ENCODE peak calls at places on chromosomes 16 and 17, in six cellular contexts. Z is dorsolateral prefrontal cortex, S is cardiac fibroblast, I is thoracic aorta, C is brain microvascular endothelial cell, W is cardiac muscle cell. G is an unnamed sample.

GRCh38 chr17:34071891-34072420 is 183.1 kb upstream of the CCL2 start:
- DNase-seq in I (no peak), C (no peak), S (no peak), Z (no peak), W (no peak), G (no peak)

GRCh38 chr17:43908111-43908721 is 880 bp upstream of the MPP2 start:
- DNase-seq in I (peak; percentile 40), Z (peak; percentile 90), C (peak; percentile 51), W (peak; percentile 78), S (peak; percentile 75), G (peak; percentile 83)

GRCh38 chr16:81237282-81237681 is 1.2 kb upstream of the BCO1 start:
- DNase-seq in S (no peak), W (no peak), I (no peak), C (no peak), Z (peak; percentile 19), G (peak; percentile 18)

GRCh38 chr16:1366712-1367299 is 15.1 kb downstream of the GNPTG start:
- DNase-seq in C (no peak), S (no peak), Z (no peak), W (no peak), I (no peak), G (no peak)

GRCh38 chr16:47787695-47788094 is 326.6 kb downstream of the PHKB start:
- DNase-seq in Z (no peak), S (peak; percentile 16), W (peak; percentile 73), I (no peak), C (peak; percentile 14), G (peak; percentile 17)

GRCh38 chr17:42980274-42980765 is at the start of gene RUNDC1:
- DNase-seq in Z (peak; percentile 88), I (peak; percentile 78), W (peak; percentile 95), C (peak; percentile 82), S (peak; percentile 89), G (peak; percentile 71)

GRCh38 chr16:79627092-79627491 is 26.6 kb upstream of the MAF start:
- DNase-seq in I (no peak), Z (no peak), C (no peak), S (no peak), W (no peak), G (no peak)

GRCh38 chr17:16422416-16422815 is 7.0 kb downstream of the TRPV2 start:
- DNase-seq in I (no peak), C (no peak), W (no peak), Z (no peak), S (no peak), G (no peak)

GRCh38 chr17:36847293-36847645 is 90.0 kb upstream of the LHX1 start:
- DNase-seq in S (no peak), Z (no peak), W (no peak), I (no peak), C (no peak), G (no peak)

GRCh38 chr16:49280861-49281331 is 742 bp downstream of the CBLN1 start:
- DNase-seq in Z (no peak), C (no peak), W (no peak), S (no peak), I (no peak), G (no peak)

GRCh38 chr17:80363518-80364090 is 51.4 kb upstream of the ENDOV start:
- DNase-seq in S (no peak), Z (no peak), I (no peak), C (no peak), W (no peak), G (no peak)

GRCh38 chr16:89828199-89828869 is at the start of gene SPIRE2:
- DNase-seq in S (peak; percentile 80), W (peak; percentile 94), Z (no peak), I (no peak), C (peak; percentile 37), G (peak; percentile 63)

GRCh38 chr17:76262732-76263344 is 2.3 kb upstream of the UBALD2 start:
- DNase-seq in C (no peak), Z (no peak), I (no peak), S (no peak), W (no peak), G (no peak)

GRCh38 chr17:81365148-81365600 is 30.1 kb upstream of the BAHCC1 start:
- DNase-seq in S (peak; percentile 78), I (no peak), Z (no peak), C (peak; percentile 81), W (peak; percentile 81), G (peak; percentile 64)

GRCh38 chr17:57257911-57258885 is 1.9 kb downstream of the MSI2 start:
- DNase-seq in W (no peak), C (no peak), S (peak; percentile 38), Z (no peak), I (no peak), G (peak; percentile 8)

GRCh38 chr16:56608043-56608875 is at the start of gene MT2A:
- DNase-seq in Z (peak; percentile 94), W (peak; percentile 92), S (peak; percentile 98), I (peak; percentile 89), C (peak; percentile 96), G (peak; percentile 95)

GRCh38 chr17:20010099-20010863 is 1.1 kb downstream of the SPECC1 start:
- DNase-seq in S (peak; percentile 80), I (no peak), W (peak; percentile 53), Z (peak; percentile 75), C (peak; percentile 14), G (peak; percentile 70)
- TF ChIP-seq CTCF in S (peak; percentile 59), I (peak; percentile 56), W (peak; percentile 61), Z (peak; percentile 52), C (peak; percentile 73), G (peak; percentile 69)

GRCh38 chr16:4347010-4347409 is 4.1 kb downstream of the PAM16 start:
- DNase-seq in C (no peak), S (peak; percentile 56), I (no peak), Z (no peak), W (no peak), G (no peak)

GRCh38 chr16:4345439-4346204 is 5.5 kb downstream of the PAM16 start:
- DNase-seq in Z (no peak), I (no peak), W (no peak), C (no peak), S (no peak), G (no peak)

GRCh38 chr16:4344659-4345438 is 6.3 kb downstream of the PAM16 start:
- DNase-seq in Z (peak; percentile 87), S (peak; percentile 22), W (no peak), C (no peak), I (no peak), G (peak; percentile 32)

GRCh38 chr16:4347765-4348509 is 3.2 kb downstream of the PAM16 start:
- DNase-seq in W (peak; percentile 41), Z (no peak), S (no peak), C (no peak), I (no peak), G (no peak)

DNA sequence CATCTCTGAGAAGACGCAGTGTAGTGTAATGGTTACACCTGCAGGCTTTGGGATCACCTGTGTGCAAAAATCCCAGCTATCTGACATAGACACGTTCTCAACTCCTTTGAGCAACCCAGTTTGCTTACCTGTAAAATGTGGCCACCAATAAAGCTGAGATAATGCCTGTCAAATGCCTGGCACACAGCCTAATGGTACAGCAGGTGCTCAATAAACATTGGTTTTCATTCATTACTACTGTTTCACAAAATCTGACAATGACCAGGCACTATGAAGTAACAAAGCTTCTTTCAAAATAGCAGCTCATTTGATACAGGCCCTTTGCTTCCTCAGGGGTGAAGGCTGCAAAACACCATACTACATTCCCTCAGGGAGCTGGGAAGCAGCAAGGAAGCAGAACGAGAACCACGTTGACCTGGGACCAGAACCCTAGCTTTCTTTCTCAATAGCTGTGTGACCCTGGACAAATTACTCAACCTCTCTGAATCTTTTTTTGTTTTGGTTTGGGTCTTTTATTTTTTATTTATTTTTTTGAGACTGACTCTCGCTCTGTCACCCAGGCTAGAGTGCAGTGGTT is 4.8 kb downstream of the PAM16 start:
- DNase-seq in Z (no peak), S (no peak), C (no peak), W (no peak), I (no peak), G (no peak)
- H3K4me3 ChIP-seq in Z (no peak overlapping the region), S (no peak overlapping the region), C (no peak overlapping the region), W (no peak overlapping the region), I (no peak overlapping the region), G (no peak overlapping the region)

DNA sequence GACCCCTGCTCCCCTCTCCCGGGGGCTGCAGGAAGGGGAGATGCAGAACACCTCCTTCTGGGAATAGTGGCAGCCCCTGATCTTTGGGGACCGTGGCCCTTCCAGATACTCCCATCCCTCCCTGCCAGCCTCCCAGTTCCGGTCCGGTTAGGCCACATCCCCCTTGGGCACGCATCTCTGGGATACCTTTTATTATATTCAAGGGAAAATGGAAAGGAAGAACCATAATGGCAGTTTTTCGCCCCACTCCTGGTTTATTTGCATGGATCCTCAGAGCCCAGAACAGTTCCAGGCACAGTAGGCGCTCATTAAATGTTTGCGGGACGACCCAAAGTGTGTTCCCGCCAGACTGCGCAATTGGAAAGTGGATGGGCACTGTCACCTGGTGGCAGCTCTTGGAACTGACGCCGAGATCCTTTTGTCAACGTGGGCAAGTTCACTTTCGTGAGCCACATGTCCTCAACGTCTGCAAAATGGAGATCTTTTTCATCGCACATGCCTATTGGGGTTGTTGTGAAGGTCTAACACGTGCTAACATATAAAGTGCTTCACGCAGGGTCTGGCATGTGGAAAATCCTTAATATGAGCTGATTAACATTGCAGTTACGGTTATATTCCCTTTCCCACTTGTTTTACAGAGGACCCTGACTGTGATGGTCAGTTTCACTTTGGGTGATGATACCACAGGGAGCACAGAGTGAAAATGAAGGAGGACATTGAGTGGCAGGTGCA is 1.6 kb upstream of the GPRC5B start:
- DNase-seq in S (peak; percentile 83), C (peak; percentile 75), W (peak; percentile 79), I (peak; percentile 46), Z (peak; percentile 90), G (peak; percentile 83)
- TF ChIP-seq CTCF in S (peak; percentile 100), C (peak; percentile 100), W (peak; percentile 100), I (peak; percentile 100), Z (peak; percentile 99), G (peak; percentile 100)

GRCh38 chr16:72561-73537 is at the start of gene RHBDF1:
- DNase-seq in Z (no peak), W (peak; percentile 83), C (no peak), S (peak; percentile 70), I (no peak), G (peak; percentile 42)

GRCh38 chr16:74025-74424 is 1.6 kb upstream of the RHBDF1 start:
- DNase-seq in S (no peak), I (no peak), Z (no peak), W (no peak), C (no peak), G (no peak)

GRCh38 chr16:76535-77272 is 1.3 kb upstream of the MPG start:
- DNase-seq in S (peak; percentile 82), W (no peak), C (peak; percentile 83), Z (no peak), I (peak; percentile 74), G (peak; percentile 94)

GRCh38 chr16:75580-76501 is 2.2 kb upstream of the MPG start:
- DNase-seq in W (no peak), C (peak; percentile 66), I (no peak), Z (no peak), S (peak; percentile 93), G (peak; percentile 91)

DNA sequence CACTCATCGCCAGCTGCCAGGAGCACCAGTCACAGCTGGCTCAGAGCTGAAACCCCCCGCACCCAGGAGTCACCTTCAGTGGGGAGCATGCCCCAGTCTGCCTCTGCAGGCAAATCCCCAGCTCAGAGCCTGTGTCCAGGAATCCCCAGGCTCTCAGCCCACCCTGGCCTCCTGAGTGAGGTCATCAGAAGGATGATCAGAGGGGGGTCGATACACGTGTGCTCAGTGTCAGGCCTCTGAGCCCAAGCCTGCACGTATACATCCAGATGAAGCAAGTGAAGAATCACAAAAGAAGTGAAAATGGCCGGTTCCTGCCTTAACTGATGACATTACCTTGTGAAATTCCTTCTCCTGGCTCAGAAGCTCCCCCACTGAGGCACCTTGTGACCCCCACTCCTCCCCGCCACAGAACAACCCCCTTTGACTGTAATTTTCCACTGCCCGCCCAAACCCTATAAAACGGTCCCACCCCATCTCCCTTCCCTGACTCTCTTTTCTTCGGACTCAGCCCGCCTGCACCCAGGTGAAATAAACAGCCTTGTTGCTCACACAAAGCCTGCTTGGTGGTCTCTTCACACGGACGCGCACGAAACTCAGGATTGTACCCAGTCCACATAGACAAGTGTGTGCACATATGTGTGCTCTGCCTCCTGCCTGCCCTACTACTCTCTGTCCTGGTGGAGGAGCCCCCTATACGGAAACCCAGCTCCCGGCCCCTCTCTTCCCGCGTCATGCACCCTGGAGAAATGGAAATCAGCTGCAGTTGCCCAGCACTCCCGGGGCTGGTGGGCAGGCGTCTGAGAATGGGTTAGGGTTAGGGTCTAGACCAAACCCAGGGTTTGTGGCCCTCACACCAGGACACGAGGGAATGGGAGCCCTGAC is 2.2 kb upstream of the RHBDF1 start:
- DNase-seq in I (no peak), Z (no peak), C (no peak), S (no peak), W (no peak), G (no peak)
- H3K4me3 ChIP-seq in I (no peak overlapping the region), Z (no peak overlapping the region), C (no peak overlapping the region), S (no peak overlapping the region), W (no peak overlapping the region), G (no peak overlapping the region)